ENCODE peak calls at places on chromosomes 16 and 17, in seven cellular contexts. One of them, this sample, is unnamed.

GRCh38 chr17:78965369-78965982 is 14.2 kb downstream of the LGALS3BP start:
- DNase-seq in lung: no peak
- DNase-seq in MM.1S: peak; percentile 58
- DNase-seq in brain microvascular endothelial cell: no peak
- DNase-seq in ascending aorta: no peak
- DNase-seq in pancreas: no peak
- DNase-seq in fibroblast of villous mesenchyme: no peak
- DNase-seq in this sample: no peak

GRCh38 chr17:2485970-2486369 is 25.7 kb downstream of the METTL16 start:
- DNase-seq in brain microvascular endothelial cell: no peak
- DNase-seq in fibroblast of villous mesenchyme: no peak
- DNase-seq in ascending aorta: no peak
- DNase-seq in pancreas: no peak
- DNase-seq in MM.1S: no peak
- DNase-seq in lung: no peak
- DNase-seq in this sample: no peak

GRCh38 chr16:3511286-3512180 is 10.7 kb downstream of the CLUAP1 start:
- DNase-seq in ascending aorta: no peak
- DNase-seq in pancreas: no peak
- DNase-seq in MM.1S: no peak
- DNase-seq in lung: no peak
- DNase-seq in brain microvascular endothelial cell: no peak
- DNase-seq in fibroblast of villous mesenchyme: no peak
- DNase-seq in this sample: no peak

GRCh38 chr17:82935944-82936767 is 96.3 kb upstream of the ZNF750 start:
- DNase-seq in MM.1S: no peak
- DNase-seq in fibroblast of villous mesenchyme: no peak
- DNase-seq in brain microvascular endothelial cell: no peak
- DNase-seq in ascending aorta: peak; percentile 47
- DNase-seq in pancreas: no peak
- DNase-seq in lung: no peak
- DNase-seq in this sample: peak; percentile 64

GRCh38 chr17:37844158-37844976 is 79.8 kb upstream of the TBC1D3K start:
- DNase-seq in lung: peak; percentile 65
- DNase-seq in ascending aorta: peak; percentile 77
- DNase-seq in fibroblast of villous mesenchyme: peak; percentile 45
- DNase-seq in MM.1S: peak; percentile 51
- DNase-seq in pancreas: peak; percentile 80
- DNase-seq in brain microvascular endothelial cell: peak; percentile 57
- DNase-seq in this sample: peak; percentile 90

GRCh38 chr17:49588726-49589555 is 13.3 kb downstream of the NXPH3 start:
- DNase-seq in lung: no peak
- DNase-seq in brain microvascular endothelial cell: no peak
- DNase-seq in MM.1S: no peak
- DNase-seq in fibroblast of villous mesenchyme: no peak
- DNase-seq in pancreas: no peak
- DNase-seq in ascending aorta: peak; percentile 80
- DNase-seq in this sample: no peak

GRCh38 chr16:65377131-65377649 is 255.3 kb upstream of the CDH11 start:
- DNase-seq in MM.1S: no peak
- DNase-seq in fibroblast of villous mesenchyme: no peak
- DNase-seq in lung: no peak
- DNase-seq in pancreas: no peak
- DNase-seq in brain microvascular endothelial cell: no peak
- DNase-seq in ascending aorta: no peak
- DNase-seq in this sample: no peak

GRCh38 chr16:28521436-28521835 is 14.8 kb upstream of the IL27 start:
- DNase-seq in lung: no peak
- DNase-seq in ascending aorta: no peak
- DNase-seq in fibroblast of villous mesenchyme: no peak
- DNase-seq in MM.1S: no peak
- DNase-seq in pancreas: no peak
- DNase-seq in brain microvascular endothelial cell: no peak
- DNase-seq in this sample: no peak

GRCh38 chr16:66923247-66923851 is 2.0 kb downstream of the RRAD start:
- DNase-seq in ascending aorta: peak; percentile 91
- DNase-seq in MM.1S: no peak
- DNase-seq in brain microvascular endothelial cell: peak; percentile 56
- DNase-seq in fibroblast of villous mesenchyme: no peak
- DNase-seq in lung: no peak
- DNase-seq in pancreas: no peak
- DNase-seq in this sample: no peak

GRCh38 chr17:83100853-83101391 is 21.5 kb downstream of the METRNL start:
- DNase-seq in fibroblast of villous mesenchyme: no peak
- DNase-seq in pancreas: no peak
- DNase-seq in MM.1S: peak; percentile 63
- DNase-seq in ascending aorta: no peak
- DNase-seq in lung: no peak
- DNase-seq in brain microvascular endothelial cell: no peak
- DNase-seq in this sample: peak; percentile 36

GRCh38 chr16:27491894-27492587 is 57.7 kb downstream of the GTF3C1 start:
- DNase-seq in ascending aorta: no peak
- DNase-seq in lung: no peak
- DNase-seq in MM.1S: no peak
- DNase-seq in fibroblast of villous mesenchyme: no peak
- DNase-seq in brain microvascular endothelial cell: no peak
- DNase-seq in pancreas: no peak
- DNase-seq in this sample: no peak

GRCh38 chr17:75557075-75557851 is 30.3 kb upstream of the MYO15B start:
- DNase-seq in fibroblast of villous mesenchyme: peak; percentile 72
- DNase-seq in brain microvascular endothelial cell: peak; percentile 5
- DNase-seq in ascending aorta: no peak
- DNase-seq in lung: peak; percentile 78
- DNase-seq in MM.1S: no peak
- DNase-seq in pancreas: peak; percentile 90
- DNase-seq in this sample: no peak

GRCh38 chr17:52136173-52136572 is 22.3 kb downstream of the CA10 start:
- DNase-seq in fibroblast of villous mesenchyme: no peak
- DNase-seq in pancreas: no peak
- DNase-seq in ascending aorta: no peak
- DNase-seq in brain microvascular endothelial cell: no peak
- DNase-seq in lung: no peak
- DNase-seq in MM.1S: no peak
- DNase-seq in this sample: peak; percentile 43

GRCh38 chr17:1019451-1019850 is 22.5 kb downstream of the TIMM22 start:
- DNase-seq in fibroblast of villous mesenchyme: no peak
- DNase-seq in pancreas: no peak
- DNase-seq in lung: no peak
- DNase-seq in MM.1S: no peak
- DNase-seq in brain microvascular endothelial cell: peak; percentile 39
- DNase-seq in ascending aorta: peak; percentile 88
- DNase-seq in this sample: no peak

GRCh38 chr17:81419886-81420768 is 24.9 kb downstream of the BAHCC1 start:
- DNase-seq in ascending aorta: no peak
- DNase-seq in fibroblast of villous mesenchyme: peak; percentile 57
- DNase-seq in MM.1S: no peak
- DNase-seq in pancreas: no peak
- DNase-seq in brain microvascular endothelial cell: no peak
- DNase-seq in lung: no peak
- DNase-seq in this sample: peak; percentile 90

GRCh38 chr17:75159196-75160031 is 5.1 kb upstream of the JPT1 start:
- DNase-seq in MM.1S: no peak
- DNase-seq in fibroblast of villous mesenchyme: no peak
- DNase-seq in lung: no peak
- DNase-seq in brain microvascular endothelial cell: peak; percentile 78
- DNase-seq in ascending aorta: no peak
- DNase-seq in pancreas: no peak
- DNase-seq in this sample: no peak

GRCh38 chr17:58300336-58300735 is 19.6 kb upstream of the MPO start:
- DNase-seq in lung: no peak
- DNase-seq in brain microvascular endothelial cell: no peak
- DNase-seq in MM.1S: peak; percentile 77
- DNase-seq in pancreas: no peak
- DNase-seq in ascending aorta: no peak
- DNase-seq in fibroblast of villous mesenchyme: no peak
- DNase-seq in this sample: peak; percentile 48

GRCh38 chr17:57849163-57849873 is 526 bp downstream of the MRPS23 start:
- DNase-seq in MM.1S: no peak
- DNase-seq in pancreas: no peak
- DNase-seq in fibroblast of villous mesenchyme: no peak
- DNase-seq in ascending aorta: no peak
- DNase-seq in brain microvascular endothelial cell: no peak
- DNase-seq in lung: no peak
- DNase-seq in this sample: no peak

GRCh38 chr16:80047796-80048649 is 447.5 kb upstream of the MAF start:
- DNase-seq in brain microvascular endothelial cell: no peak
- DNase-seq in pancreas: no peak
- DNase-seq in ascending aorta: no peak
- DNase-seq in lung: no peak
- DNase-seq in fibroblast of villous mesenchyme: no peak
- DNase-seq in MM.1S: no peak
- DNase-seq in this sample: no peak

GRCh38 chr16:30866031-30866430 is 27.8 kb downstream of the BCL7C start:
- DNase-seq in pancreas: no peak
- DNase-seq in ascending aorta: no peak
- DNase-seq in brain microvascular endothelial cell: no peak
- DNase-seq in MM.1S: no peak
- DNase-seq in lung: no peak
- DNase-seq in fibroblast of villous mesenchyme: no peak
- DNase-seq in this sample: no peak

GRCh38 chr17:48612854-48613691 is 2.0 kb downstream of the HOXB8 start:
- DNase-seq in fibroblast of villous mesenchyme: no peak
- DNase-seq in pancreas: peak; percentile 66
- DNase-seq in brain microvascular endothelial cell: no peak
- DNase-seq in MM.1S: no peak
- DNase-seq in lung: no peak
- DNase-seq in ascending aorta: no peak
- DNase-seq in this sample: peak; percentile 91

GRCh38 chr17:63304704-63305261 is 141.3 kb downstream of the CYB561 start:
- DNase-seq in ascending aorta: no peak
- DNase-seq in brain microvascular endothelial cell: no peak
- DNase-seq in MM.1S: no peak
- DNase-seq in pancreas: no peak
- DNase-seq in lung: no peak
- DNase-seq in fibroblast of villous mesenchyme: no peak
- DNase-seq in this sample: no peak

GRCh38 chr17:80980397-80981061 is 11.1 kb upstream of the CHMP6 start:
- DNase-seq in ascending aorta: no peak
- DNase-seq in MM.1S: no peak
- DNase-seq in pancreas: no peak
- DNase-seq in fibroblast of villous mesenchyme: no peak
- DNase-seq in brain microvascular endothelial cell: peak; percentile 22
- DNase-seq in lung: no peak
- DNase-seq in this sample: no peak

GRCh38 chr17:68777243-68777855 is 176.2 kb upstream of the FAM20A start:
- DNase-seq in MM.1S: peak; percentile 51
- DNase-seq in fibroblast of villous mesenchyme: peak; percentile 83
- DNase-seq in pancreas: no peak
- DNase-seq in lung: no peak
- DNase-seq in brain microvascular endothelial cell: peak; percentile 71
- DNase-seq in ascending aorta: peak; percentile 79
- DNase-seq in this sample: peak; percentile 91
- H3K4me3 ChIP-seq in MM.1S: no peak overlapping the region
- H3K4me3 ChIP-seq in fibroblast of villous mesenchyme: no peak overlapping the region
- H3K4me3 ChIP-seq in pancreas: no peak overlapping the region
- H3K4me3 ChIP-seq in lung: no peak overlapping the region
- H3K4me3 ChIP-seq in brain microvascular endothelial cell: no peak overlapping the region
- H3K4me3 ChIP-seq in ascending aorta: no peak overlapping the region
- H3K4me3 ChIP-seq in this sample: no peak overlapping the region

GRCh38 chr16:2447920-2448583 is 11.9 kb upstream of the TEDC2 start:
- DNase-seq in ascending aorta: no peak
- DNase-seq in lung: no peak
- DNase-seq in fibroblast of villous mesenchyme: peak; percentile 56
- DNase-seq in MM.1S: no peak
- DNase-seq in pancreas: peak; percentile 38
- DNase-seq in brain microvascular endothelial cell: peak; percentile 14
- DNase-seq in this sample: peak; percentile 81
- H3K4me3 ChIP-seq in ascending aorta: no peak overlapping the region
- H3K4me3 ChIP-seq in lung: no peak overlapping the region
- H3K4me3 ChIP-seq in fibroblast of villous mesenchyme: no peak overlapping the region
- H3K4me3 ChIP-seq in MM.1S: no peak overlapping the region
- H3K4me3 ChIP-seq in pancreas: no peak overlapping the region
- H3K4me3 ChIP-seq in brain microvascular endothelial cell: no peak overlapping the region
- H3K4me3 ChIP-seq in this sample: no peak overlapping the region

GRCh38 chr16:62038646-62039045 is 2.4 kb upstream of the CDH8 start:
- DNase-seq in brain microvascular endothelial cell: no peak
- DNase-seq in pancreas: no peak
- DNase-seq in ascending aorta: no peak
- DNase-seq in fibroblast of villous mesenchyme: no peak
- DNase-seq in MM.1S: no peak
- DNase-seq in lung: no peak
- DNase-seq in this sample: no peak

GRCh38 chr16:62035115-62036092 is 834 bp downstream of the CDH8 start:
- DNase-seq in pancreas: no peak
- DNase-seq in fibroblast of villous mesenchyme: no peak
- DNase-seq in lung: no peak
- DNase-seq in ascending aorta: no peak
- DNase-seq in MM.1S: no peak
- DNase-seq in brain microvascular endothelial cell: no peak
- DNase-seq in this sample: no peak

GRCh38 chr16:62036101-62036806 is at the start of gene CDH8:
- DNase-seq in lung: no peak
- DNase-seq in MM.1S: no peak
- DNase-seq in fibroblast of villous mesenchyme: no peak
- DNase-seq in ascending aorta: peak; percentile 63
- DNase-seq in pancreas: peak; percentile 56
- DNase-seq in brain microvascular endothelial cell: peak; percentile 36
- DNase-seq in this sample: peak; percentile 80

GRCh38 chr16:62038225-62038624 is 2.0 kb upstream of the CDH8 start:
- DNase-seq in pancreas: no peak
- DNase-seq in MM.1S: no peak
- DNase-seq in brain microvascular endothelial cell: no peak
- DNase-seq in lung: no peak
- DNase-seq in ascending aorta: no peak
- DNase-seq in fibroblast of villous mesenchyme: no peak
- DNase-seq in this sample: no peak

GRCh38 chr16:62036807-62037135 is 533 bp upstream of the CDH8 start:
- DNase-seq in ascending aorta: no peak
- DNase-seq in MM.1S: no peak
- DNase-seq in lung: no peak
- DNase-seq in brain microvascular endothelial cell: no peak
- DNase-seq in pancreas: no peak
- DNase-seq in fibroblast of villous mesenchyme: no peak
- DNase-seq in this sample: no peak
- H3K4me3 ChIP-seq in ascending aorta: peak overlapping the region; percentile 26
- H3K4me3 ChIP-seq in MM.1S: no peak overlapping the region
- H3K4me3 ChIP-seq in lung: no peak overlapping the region
- H3K4me3 ChIP-seq in brain microvascular endothelial cell: peak overlapping the region; percentile 37
- H3K4me3 ChIP-seq in pancreas: no peak overlapping the region
- H3K4me3 ChIP-seq in fibroblast of villous mesenchyme: no peak overlapping the region
- H3K4me3 ChIP-seq in this sample: no peak overlapping the region

DNA sequence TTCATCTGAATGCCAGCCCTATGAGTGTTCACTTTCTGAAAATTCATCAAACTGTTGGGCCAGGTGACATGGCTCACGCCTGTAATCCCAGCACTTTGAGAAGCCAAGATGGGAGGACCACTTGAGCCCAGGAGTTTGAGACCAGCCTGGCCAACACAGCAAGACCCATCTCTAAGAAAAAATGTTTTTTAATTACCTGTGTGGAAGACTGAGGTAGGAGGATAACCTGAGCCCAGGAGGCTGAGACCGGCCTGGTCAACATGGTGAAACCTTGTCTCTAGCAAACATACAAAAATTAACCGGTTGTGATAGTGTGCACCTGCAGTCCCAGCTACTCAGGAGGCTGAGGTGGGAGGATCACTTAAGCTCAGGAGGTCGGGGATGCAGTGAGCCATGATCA is 10.3 kb downstream of the MYH11 start:
- DNase-seq in ascending aorta: no peak
- DNase-seq in brain microvascular endothelial cell: no peak
- DNase-seq in lung: no peak
- DNase-seq in MM.1S: no peak
- DNase-seq in fibroblast of villous mesenchyme: no peak
- DNase-seq in pancreas: no peak
- DNase-seq in this sample: no peak
- H3K4me3 ChIP-seq in ascending aorta: no peak overlapping the region
- H3K4me3 ChIP-seq in brain microvascular endothelial cell: no peak overlapping the region
- H3K4me3 ChIP-seq in lung: no peak overlapping the region
- H3K4me3 ChIP-seq in MM.1S: no peak overlapping the region
- H3K4me3 ChIP-seq in fibroblast of villous mesenchyme: no peak overlapping the region
- H3K4me3 ChIP-seq in pancreas: no peak overlapping the region
- H3K4me3 ChIP-seq in this sample: no peak overlapping the region